ENCODE peak calls at places on chromosomes 4 and X, in seven cellular contexts. Y is IMR-90, P is HCT116, M is coronary artery, B is GM13976, V is left lung, C is retinal pigment epithelial cell. D is an unnamed sample.

GRCh38 chr4:76984788-76985211 is 35.2 kb downstream of the SEPTIN11 start:
- DNase-seq in V (no peak), M (peak; percentile 84), P (no peak), C (peak; percentile 95), B (no peak), Y (peak; percentile 100), D (no peak)

GRCh38 chr4:17030543-17030942 is 132.1 kb upstream of the LDB2 start:
- DNase-seq in C (peak; percentile 71), M (no peak), Y (peak; percentile 96), B (no peak), P (peak; percentile 59), V (no peak), D (no peak)

GRCh38 chr4:157048248-157048647 is 27.7 kb upstream of the GLRB start:
- DNase-seq in B (no peak), Y (peak; percentile 88), M (no peak), C (peak; percentile 41), V (no peak), P (no peak), D (no peak)

GRCh38 chr4:101346312-101346561 is 1.1 kb downstream of the PPP3CA start:
- DNase-seq in Y (no peak), P (no peak), M (no peak), C (no peak), B (peak; percentile 52), V (no peak), D (no peak)

GRCh38 chr4:97720869-97721432 is 422.3 kb downstream of the STPG2 start:
- DNase-seq in V (no peak), M (no peak), C (peak; percentile 4), P (peak; percentile 54), Y (no peak), B (no peak), D (no peak)

GRCh38 chr4:52877694-52878093 is 15.6 kb downstream of the RASL11B start:
- DNase-seq in C (no peak), B (no peak), V (no peak), M (no peak), P (no peak), Y (peak; percentile 16), D (no peak)

GRCh38 chr4:123671633-123672404 is 275.2 kb downstream of the SPRY1 start:
- DNase-seq in P (no peak), V (no peak), B (peak; percentile 30), C (no peak), Y (no peak), M (no peak), D (no peak)

GRCh38 chr4:188245651-188246050 is 106.4 kb downstream of the TRIML1 start:
- DNase-seq in Y (no peak), C (no peak), V (no peak), P (no peak), B (no peak), M (no peak), D (no peak)

GRCh38 chr4:56850910-56851309 is 29.4 kb upstream of the SPINK2 start:
- DNase-seq in M (no peak), V (no peak), P (no peak), Y (no peak), C (no peak), B (no peak), D (no peak)

GRCh38 chrX:64093761-64094160 is 111.7 kb downstream of the AMER1 start:
- DNase-seq in P (no peak), M (no peak), V (no peak), C (no peak), Y (peak; percentile 4), B (no peak), D (no peak)

GRCh38 chr4:146095091-146095690 is 80.3 kb upstream of the LSM6 start:
- DNase-seq in P (peak; percentile 57), B (no peak), C (no peak), M (no peak), V (no peak), Y (peak; percentile 65), D (no peak)

GRCh38 chr4:110106946-110107325 is 91.5 kb downstream of the ELOVL6 start:
- DNase-seq in Y (peak; percentile 85), M (no peak), C (no peak), V (no peak), B (peak; percentile 22), P (no peak), D (no peak)

GRCh38 chr4:1793940-1794808 is 1.1 kb downstream of the FGFR3 start:
- DNase-seq in V (no peak), M (no peak), Y (no peak), B (peak; percentile 58), C (no peak), P (no peak), D (peak; percentile 31)

GRCh38 chr4:53196872-53197759 is 168.7 kb downstream of the SCFD2 start:
- DNase-seq in P (peak; percentile 70), Y (peak; percentile 90), C (peak; percentile 47), B (peak; percentile 37), V (no peak), M (no peak), D (no peak)

GRCh38 chr4:181688416-181688815 is 554.8 kb upstream of the TENM3 start:
- DNase-seq in P (no peak), Y (peak; percentile 62), V (no peak), B (no peak), M (no peak), C (no peak), D (no peak)

GRCh38 chr4:4759233-4759632 is 100.2 kb upstream of the MSX1 start:
- DNase-seq in V (no peak), C (no peak), Y (no peak), B (no peak), P (no peak), M (no peak), D (no peak)

GRCh38 chr4:158788608-158789007 is 19.8 kb downstream of the FNIP2 start:
- DNase-seq in B (no peak), Y (no peak), V (no peak), M (no peak), P (no peak), C (no peak), D (no peak)

GRCh38 chr4:82984459-82984858 is 26.2 kb downstream of the LIN54 start:
- DNase-seq in C (peak; percentile 6), M (no peak), P (peak; percentile 15), V (no peak), B (no peak), Y (peak; percentile 69), D (no peak)

GRCh38 chrX:10296581-10296980 is 139.8 kb downstream of the CLCN4 start:
- DNase-seq in Y (peak; percentile 82), C (peak; percentile 6), P (no peak), M (no peak), B (no peak), V (no peak), D (no peak)

GRCh38 chr4:2258091-2259035 is 3.5 kb downstream of the MXD4 start:
- DNase-seq in V (peak; percentile 73), Y (no peak), M (no peak), B (no peak), C (no peak), P (no peak), D (peak; percentile 14)

GRCh38 chrX:33211356-33212254 is at the start of gene DMD:
- DNase-seq in M (peak; percentile 78), C (peak; percentile 50), B (no peak), V (no peak), Y (peak; percentile 84), P (no peak), D (no peak)

GRCh38 chr4:8278009-8278395 is 8.4 kb downstream of the HTRA3 start:
- DNase-seq in Y (peak; percentile 33), V (peak; percentile 41), M (no peak), C (no peak), P (no peak), B (no peak), D (no peak)

GRCh38 chr4:73726000-73726399 is 14.4 kb upstream of the CXCL8 start:
- DNase-seq in C (peak; percentile 93), B (no peak), P (peak; percentile 63), Y (peak; percentile 93), M (no peak), V (no peak), D (no peak)

GRCh38 chrX:70424801-70425200 is 1.7 kb downstream of the GDPD2 start:
- DNase-seq in V (no peak), P (no peak), Y (no peak), M (no peak), C (no peak), B (no peak), D (no peak)

GRCh38 chrX:70426286-70427278 is 3.5 kb downstream of the GDPD2 start:
- DNase-seq in P (no peak), Y (no peak), M (no peak), C (no peak), B (no peak), V (no peak), D (no peak)

GRCh38 chrX:70421618-70422017 is 1.5 kb upstream of the GDPD2 start:
- DNase-seq in M (no peak), C (no peak), V (no peak), P (no peak), Y (no peak), B (no peak), D (no peak)

GRCh38 chrX:70423937-70424336 is 823 bp downstream of the GDPD2 start:
- DNase-seq in C (no peak), B (no peak), M (no peak), Y (no peak), P (no peak), V (no peak), D (no peak)

GRCh38 chrX:70422886-70423336 is at the start of gene GDPD2:
- DNase-seq in B (no peak), M (no peak), V (no peak), Y (no peak), C (no peak), P (no peak), D (no peak)
- TF ChIP-seq CTCF in B (no peak), M (no peak), V (no peak), Y (no peak), C (peak; percentile 57), P (peak; percentile 23), D (no peak)

DNA sequence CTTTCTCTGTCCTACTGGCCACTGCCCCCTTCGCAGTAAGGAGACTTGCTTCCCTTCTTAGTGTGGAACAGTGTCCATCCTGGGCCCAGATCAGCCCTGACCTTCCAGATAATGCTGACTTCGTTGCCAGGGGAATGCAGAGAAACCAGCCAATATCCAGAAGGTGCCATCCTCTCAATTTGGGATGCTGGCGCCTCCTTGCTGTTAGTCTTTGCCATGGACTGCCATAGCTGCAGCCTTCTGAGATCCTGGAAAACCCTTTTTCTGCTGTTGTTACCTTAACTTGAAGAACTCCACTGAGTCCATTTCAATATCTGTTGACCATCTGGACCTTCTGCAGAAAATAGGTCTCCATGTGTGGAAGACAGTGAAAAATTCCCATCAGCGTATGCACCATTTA is 21.8 kb downstream of the RAI2 start:
- DNase-seq in V (no peak), M (no peak), Y (no peak), B (no peak), P (no peak), C (no peak), D (no peak)
- TF ChIP-seq CTCF in V (no peak), M (no peak), Y (no peak), B (no peak), P (no peak), C (peak; percentile 12), D (no peak)

DNA sequence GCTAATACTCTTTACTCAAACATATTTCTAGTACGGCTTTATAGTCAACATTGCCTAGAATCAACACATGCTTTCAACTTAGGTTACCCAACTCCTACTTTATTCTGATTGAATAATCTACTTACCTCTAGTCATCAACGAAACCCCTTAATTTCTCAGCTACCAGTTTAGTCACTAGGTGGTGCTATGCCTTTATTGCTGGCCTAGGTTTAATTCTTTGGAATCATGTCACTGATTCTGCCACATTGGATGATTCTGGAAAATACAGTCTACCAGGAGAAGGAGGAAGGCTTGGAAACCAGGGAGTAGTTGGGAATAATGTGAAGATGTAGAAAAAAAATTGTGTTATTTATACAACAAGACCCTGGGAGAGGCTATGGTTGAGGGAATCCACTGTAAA is 167.7 kb downstream of the DCAF12L2 start:
- DNase-seq in M (no peak), Y (no peak), P (no peak), V (no peak), C (no peak), B (no peak), D (no peak)
- TF ChIP-seq CTCF in M (no peak), Y (peak; percentile 25), P (peak; percentile 20), V (no peak), C (peak; percentile 25), B (peak; percentile 26), D (no peak)

GRCh38 chrX:55039471-55039870 is 8.7 kb upstream of the ALAS2 start:
- DNase-seq in M (no peak), V (no peak), P (no peak), C (no peak), Y (no peak), B (no peak), D (no peak)
- TF ChIP-seq CTCF in M (no peak), V (no peak), P (no peak), C (no peak), Y (no peak), B (no peak), D (no peak)